ENCODE peak calls at places on chromosome 17, in six cellular contexts. A, H, C, Q, I and X are unnamed samples.
A peak's percentile ranks its signal among the peaks of the same experiment; 100 is the strongest.

GRCh38 chr17:12114686-12115418 is 94.2 kb downstream of the MAP2K4 start:
- DNase-seq in Q (no peak), H (no peak), I (no peak), C (no peak), A (no peak), X (no peak)

GRCh38 chr17:42920922-42921321 is 20.3 kb downstream of the G6PC1 start:
- DNase-seq in Q (no peak), I (no peak), A (no peak), H (no peak), C (no peak), X (no peak)

GRCh38 chr17:16135461-16135860 is 79.9 kb downstream of the NCOR1 start:
- DNase-seq in Q (no peak), I (no peak), H (no peak), A (no peak), C (no peak), X (no peak)

GRCh38 chr17:37779554-37779953 is 34.7 kb upstream of the HNF1B start:
- DNase-seq in Q (no peak), C (no peak), I (peak; percentile 5), H (no peak), A (no peak), X (no peak)

GRCh38 chr17:8041249-8041928 is 2.5 kb downstream of the ALOX15B start:
- DNase-seq in C (no peak), I (peak; percentile 51), A (peak; percentile 80), Q (no peak), H (no peak), X (peak; percentile 21)

GRCh38 chr17:39607851-39608130 is at the start of gene NEUROD2:
- DNase-seq in Q (no peak), A (no peak), C (no peak), I (no peak), H (no peak), X (no peak)

GRCh38 chr17:11935734-11936406 is 61.4 kb downstream of the ZNF18 start:
- DNase-seq in C (peak; percentile 70), Q (no peak), I (peak; percentile 28), H (no peak), A (peak; percentile 88), X (peak; percentile 85)

GRCh38 chr17:79027925-79028491 is 4.0 kb downstream of the C1QTNF1 start:
- DNase-seq in I (no peak), Q (no peak), A (no peak), H (no peak), C (no peak), X (no peak)

GRCh38 chr17:54662978-54663876 is 237.4 kb upstream of the TOM1L1 start:
- DNase-seq in H (no peak), A (no peak), Q (no peak), I (no peak), C (no peak), X (no peak)

GRCh38 chr17:73693016-73693545 is 48.8 kb upstream of the SDK2 start:
- DNase-seq in C (no peak), Q (no peak), I (no peak), A (no peak), H (no peak), X (no peak)

GRCh38 chr17:9185688-9186289 is 164.5 kb downstream of the NTN1 start:
- DNase-seq in A (no peak), Q (no peak), H (no peak), I (no peak), C (no peak), X (no peak)

GRCh38 chr17:67718325-67718941 is 697 bp downstream of the NOL11 start:
- DNase-seq in H (no peak), I (peak; percentile 37), C (no peak), A (peak; percentile 65), Q (no peak), X (no peak)

GRCh38 chr17:11251561-11252107 is 10.6 kb downstream of the SHISA6 start:
- DNase-seq in A (peak; percentile 27), C (no peak), H (no peak), Q (no peak), I (no peak), X (no peak)

DNA sequence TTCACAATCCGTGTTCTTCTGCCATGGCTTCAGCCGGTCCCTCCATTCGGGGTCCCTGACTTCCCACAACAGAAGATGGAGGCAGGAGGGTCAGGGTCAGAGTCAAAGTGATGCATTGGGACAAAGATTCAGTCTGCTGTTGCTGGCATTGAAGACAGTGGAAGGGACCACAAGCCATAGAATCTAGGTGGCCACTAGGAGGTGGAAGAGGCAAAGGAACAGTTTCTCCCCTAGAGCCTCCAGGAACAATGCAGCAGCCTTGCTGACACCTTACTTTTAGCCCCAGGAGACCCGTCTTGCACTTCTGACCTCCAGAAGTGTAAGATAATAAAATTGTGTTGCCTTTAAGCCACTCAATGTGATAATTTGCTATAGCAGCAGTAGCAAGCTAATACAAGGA is 55.9 kb downstream of the MFSD11 start:
- DNase-seq in I (peak; percentile 23), C (peak; percentile 31), A (peak; percentile 57), Q (no peak), H (no peak), X (no peak)
- TF ChIP-seq CTCF in I (peak; percentile 75), C (no peak), A (peak; percentile 51), Q (no peak), H (no peak), X (peak; percentile 52)

GRCh38 chr17:48258317-48258716 is 150.8 kb downstream of the SNX11 start:
- DNase-seq in H (no peak), C (no peak), I (no peak), A (no peak), Q (no peak), X (no peak)

GRCh38 chr17:48261297-48261880 is 153.8 kb downstream of the SNX11 start:
- DNase-seq in H (no peak), Q (no peak), A (peak; percentile 58), I (peak; percentile 7), C (peak; percentile 41), X (peak; percentile 6)

GRCh38 chr17:48259710-48260291 is 152.2 kb downstream of the SNX11 start:
- DNase-seq in Q (no peak), H (no peak), A (peak; percentile 64), C (no peak), I (peak; percentile 25), X (no peak)

GRCh38 chr17:48262982-48263586 is 155.5 kb downstream of the SNX11 start:
- DNase-seq in I (peak; percentile 9), A (peak; percentile 46), H (no peak), C (no peak), Q (no peak), X (no peak)
- TF ChIP-seq CTCF in I (peak; percentile 75), A (peak; percentile 70), H (peak; percentile 47), C (peak; percentile 55), Q (peak; percentile 59), X (peak; percentile 68)

GRCh38 chr17:81043319-81043724 is 8.4 kb downstream of the BAIAP2 start:
- DNase-seq in A (no peak), Q (no peak), I (no peak), H (no peak), C (no peak), X (no peak)

GRCh38 chr17:81039854-81040758 is 5.2 kb downstream of the BAIAP2 start:
- DNase-seq in A (peak; percentile 86), I (peak; percentile 72), C (no peak), H (no peak), Q (no peak), X (no peak)

GRCh38 chr17:81042606-81043005 is 7.7 kb downstream of the BAIAP2 start:
- DNase-seq in H (no peak), I (no peak), Q (no peak), C (no peak), A (no peak), X (no peak)

GRCh38 chr17:81039096-81039495 is 4.1 kb downstream of the BAIAP2 start:
- DNase-seq in C (no peak), H (no peak), Q (no peak), A (no peak), I (no peak), X (no peak)

GRCh38 chr17:81040791-81041337 is 5.9 kb downstream of the BAIAP2 start:
- DNase-seq in A (peak; percentile 44), I (peak; percentile 11), H (no peak), C (peak; percentile 56), Q (no peak), X (no peak)
- TF ChIP-seq CTCF in A (peak; percentile 62), I (peak; percentile 77), H (no peak), C (peak; percentile 49), Q (peak; percentile 14), X (peak; percentile 53)

DNA sequence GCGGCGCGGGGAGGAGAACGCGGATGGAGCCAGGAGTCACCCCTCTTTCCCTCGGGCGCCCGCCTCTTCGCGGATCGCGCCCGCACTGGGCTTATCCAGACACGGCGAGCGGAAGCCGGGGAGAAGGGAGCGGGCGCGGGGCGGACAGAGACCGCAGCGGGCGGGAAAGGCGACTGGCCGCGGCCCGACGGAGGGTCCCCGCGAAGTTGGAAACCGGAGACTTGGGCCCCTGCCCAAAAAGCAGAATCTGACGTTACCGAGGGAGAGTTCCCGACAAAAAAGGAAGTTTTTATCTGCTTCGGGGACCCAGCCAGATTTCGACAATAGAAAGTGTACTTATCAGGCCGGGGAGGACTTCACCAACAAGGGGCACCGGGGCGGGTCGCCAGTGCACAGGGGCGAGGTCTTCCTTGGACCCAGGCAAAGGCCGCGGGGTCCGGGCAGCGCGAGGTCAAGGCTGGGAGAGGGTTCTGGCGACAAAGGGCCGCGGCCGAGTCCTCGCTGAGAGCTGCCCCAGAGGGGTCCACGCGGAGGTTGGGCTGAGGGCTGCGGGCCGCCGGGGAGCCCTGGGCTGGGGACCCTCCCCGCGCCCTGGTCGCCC is 512 bp downstream of the ST6GALNAC2 start:
- DNase-seq in Q (peak; percentile 51), H (no peak), C (peak; percentile 30), A (no peak), I (no peak), X (no peak)
- TF ChIP-seq CTCF in Q (no peak), H (no peak), C (no peak), A (no peak), I (no peak), X (no peak)

GRCh38 chr17:44522883-44523671 is 19.9 kb upstream of the GPATCH8 start:
- DNase-seq in H (no peak), I (peak; percentile 66), C (peak; percentile 77), A (peak; percentile 54), Q (peak; percentile 31), X (peak; percentile 34)
- TF ChIP-seq CTCF in H (no peak), I (peak; percentile 81), C (no peak), A (peak; percentile 52), Q (no peak), X (peak; percentile 48)